ENCODE peak calls at places on chromosomes 5 and 9, in nine cellular contexts. One of them, this sample, is unnamed.

GRCh38 chr9:13759624-13760023 is 480.1 kb upstream of the MPDZ start:
- DNase-seq in nephron progenitor cell: no peak
- DNase-seq in endodermal cell: no peak
- DNase-seq in CD4-positive, alpha-beta T cell: no peak
- DNase-seq in transverse colon: no peak
- DNase-seq in RWPE1: no peak
- DNase-seq in WTC11: no peak
- DNase-seq in right lobe of liver: no peak
- DNase-seq in SK-N-SH: no peak
- DNase-seq in this sample: no peak

GRCh38 chr9:117276444-117276843 is 138.4 kb downstream of the ASTN2 start:
- DNase-seq in nephron progenitor cell: no peak
- DNase-seq in endodermal cell: no peak
- DNase-seq in CD4-positive, alpha-beta T cell: no peak
- DNase-seq in transverse colon: no peak
- DNase-seq in RWPE1: no peak
- DNase-seq in WTC11: no peak
- DNase-seq in right lobe of liver: no peak
- DNase-seq in SK-N-SH: peak
- DNase-seq in this sample: no peak

GRCh38 chr5:156835905-156836304 is 14.2 kb upstream of the PPP1R2B start:
- DNase-seq in nephron progenitor cell: no peak
- DNase-seq in endodermal cell: peak
- DNase-seq in CD4-positive, alpha-beta T cell: no peak
- DNase-seq in transverse colon: no peak
- DNase-seq in RWPE1: no peak
- DNase-seq in WTC11: peak
- DNase-seq in right lobe of liver: no peak
- DNase-seq in SK-N-SH: no peak
- DNase-seq in this sample: no peak

GRCh38 chr5:115460476-115460875 is 84.1 kb downstream of the FEM1C start:
- DNase-seq in nephron progenitor cell: no peak
- DNase-seq in endodermal cell: no peak
- DNase-seq in CD4-positive, alpha-beta T cell: no peak
- DNase-seq in transverse colon: no peak
- DNase-seq in RWPE1: peak
- DNase-seq in WTC11: no peak
- DNase-seq in right lobe of liver: no peak
- DNase-seq in SK-N-SH: no peak
- DNase-seq in this sample: no peak

GRCh38 chr9:13443380-13444271 is 164.1 kb upstream of the MPDZ start:
- DNase-seq in nephron progenitor cell: no peak
- DNase-seq in endodermal cell: no peak
- DNase-seq in CD4-positive, alpha-beta T cell: no peak
- DNase-seq in transverse colon: no peak
- DNase-seq in RWPE1: no peak
- DNase-seq in WTC11: no peak
- DNase-seq in right lobe of liver: no peak
- DNase-seq in SK-N-SH: no peak
- DNase-seq in this sample: no peak

GRCh38 chr9:2414465-2414864 is 207.1 kb upstream of the VLDLR start:
- DNase-seq in nephron progenitor cell: no peak
- DNase-seq in endodermal cell: no peak
- DNase-seq in CD4-positive, alpha-beta T cell: no peak
- DNase-seq in transverse colon: no peak
- DNase-seq in RWPE1: no peak
- DNase-seq in WTC11: no peak
- DNase-seq in right lobe of liver: no peak
- DNase-seq in SK-N-SH: no peak
- DNase-seq in this sample: no peak

GRCh38 chr9:113854310-113854709 is 21.8 kb upstream of the ZNF618 start:
- DNase-seq in nephron progenitor cell: no peak
- DNase-seq in endodermal cell: peak
- DNase-seq in CD4-positive, alpha-beta T cell: no peak
- DNase-seq in transverse colon: no peak
- DNase-seq in RWPE1: no peak
- DNase-seq in WTC11: no peak
- DNase-seq in right lobe of liver: no peak
- DNase-seq in SK-N-SH: no peak
- DNase-seq in this sample: no peak

GRCh38 chr5:142866563-142867275 is 96.5 kb downstream of the ARHGAP26 start:
- DNase-seq in nephron progenitor cell: peak
- DNase-seq in endodermal cell: peak
- DNase-seq in CD4-positive, alpha-beta T cell: no peak
- DNase-seq in transverse colon: no peak
- DNase-seq in RWPE1: peak
- DNase-seq in WTC11: no peak
- DNase-seq in right lobe of liver: no peak
- DNase-seq in SK-N-SH: peak
- DNase-seq in this sample: no peak

GRCh38 chr9:122383992-122384461 is 13.2 kb downstream of the PTGS1 start:
- DNase-seq in nephron progenitor cell: no peak
- DNase-seq in endodermal cell: no peak
- DNase-seq in CD4-positive, alpha-beta T cell: no peak
- DNase-seq in transverse colon: no peak
- DNase-seq in RWPE1: peak
- DNase-seq in WTC11: no peak
- DNase-seq in right lobe of liver: no peak
- DNase-seq in SK-N-SH: no peak
- DNase-seq in this sample: no peak

GRCh38 chr5:58244819-58245478 is 214.9 kb downstream of the PLK2 start:
- DNase-seq in nephron progenitor cell: no peak
- DNase-seq in endodermal cell: no peak
- DNase-seq in CD4-positive, alpha-beta T cell: no peak
- DNase-seq in transverse colon: no peak
- DNase-seq in RWPE1: no peak
- DNase-seq in WTC11: no peak
- DNase-seq in right lobe of liver: no peak
- DNase-seq in SK-N-SH: no peak
- DNase-seq in this sample: no peak

GRCh38 chr9:93651521-93651950 is 75.2 kb downstream of the PHF2 start:
- DNase-seq in nephron progenitor cell: no peak
- DNase-seq in endodermal cell: peak
- DNase-seq in CD4-positive, alpha-beta T cell: no peak
- DNase-seq in transverse colon: peak
- DNase-seq in RWPE1: no peak
- DNase-seq in WTC11: peak
- DNase-seq in right lobe of liver: no peak
- DNase-seq in SK-N-SH: no peak
- DNase-seq in this sample: no peak

GRCh38 chr5:81748556-81748955 is 2.3 kb downstream of the SSBP2 start:
- DNase-seq in nephron progenitor cell: no peak
- DNase-seq in endodermal cell: no peak
- DNase-seq in CD4-positive, alpha-beta T cell: no peak
- DNase-seq in transverse colon: no peak
- DNase-seq in RWPE1: no peak
- DNase-seq in WTC11: no peak
- DNase-seq in right lobe of liver: no peak
- DNase-seq in SK-N-SH: no peak
- DNase-seq in this sample: no peak

DNA sequence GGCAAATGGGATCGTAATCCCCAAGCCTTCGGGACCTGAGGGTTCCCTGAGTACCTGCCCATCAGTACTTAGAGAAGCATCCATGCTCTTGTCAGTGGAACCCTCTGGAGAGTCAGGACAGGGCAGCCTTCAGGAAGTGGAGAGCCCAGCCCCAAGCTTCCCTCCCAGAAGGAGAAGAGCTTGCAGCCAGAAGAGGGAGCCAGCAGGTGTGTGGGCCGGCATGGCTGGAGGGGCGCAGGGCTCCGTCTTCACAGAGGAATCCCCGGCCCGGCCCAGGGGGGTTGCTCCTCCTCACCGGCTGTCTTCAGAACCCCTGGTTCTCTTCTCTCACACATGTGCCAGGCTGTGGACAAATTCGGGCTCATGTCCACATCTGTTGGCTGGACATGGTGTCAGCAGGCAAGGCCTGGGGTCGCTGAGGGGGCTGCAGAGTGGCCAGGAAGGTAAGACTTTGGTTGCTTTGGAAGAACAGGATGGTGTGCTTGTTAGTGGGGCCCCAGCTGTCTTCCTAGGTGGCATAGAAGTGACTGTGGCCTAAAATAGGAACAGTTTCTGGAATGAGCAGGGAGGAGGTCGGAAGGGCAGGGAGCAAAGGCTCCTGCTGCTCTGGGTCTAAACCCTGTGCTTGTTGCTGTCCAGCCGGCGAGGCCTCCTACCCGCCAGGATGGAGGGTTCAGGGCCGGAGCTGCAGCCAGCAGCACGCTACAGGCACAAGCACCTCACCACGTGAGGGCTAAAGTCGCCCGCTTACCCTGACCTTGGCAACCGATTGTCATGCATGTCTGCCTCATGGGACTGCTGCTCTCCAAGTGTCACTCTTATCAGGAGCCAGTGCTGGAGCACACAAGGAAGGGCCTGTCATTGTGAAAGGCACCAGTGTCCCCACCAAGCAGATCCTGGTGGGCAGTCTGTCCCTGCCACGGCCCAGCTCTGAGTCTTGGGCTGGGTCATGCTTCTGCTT is 58.7 kb upstream of the RXRA start:
- DNase-seq in nephron progenitor cell: no peak
- DNase-seq in endodermal cell: peak
- DNase-seq in CD4-positive, alpha-beta T cell: no peak
- DNase-seq in transverse colon: no peak
- DNase-seq in RWPE1: no peak
- DNase-seq in WTC11: peak
- DNase-seq in right lobe of liver: peak
- DNase-seq in SK-N-SH: no peak
- DNase-seq in this sample: no peak
- TF ChIP-seq CTCF in nephron progenitor cell: no peak
- TF ChIP-seq CTCF in endodermal cell: peak
- TF ChIP-seq CTCF in CD4-positive, alpha-beta T cell: no peak
- TF ChIP-seq CTCF in transverse colon: no peak
- TF ChIP-seq CTCF in RWPE1: no peak
- TF ChIP-seq CTCF in WTC11: no peak
- TF ChIP-seq CTCF in right lobe of liver: no peak
- TF ChIP-seq CTCF in SK-N-SH: no peak
- TF ChIP-seq CTCF in this sample: no peak

GRCh38 chr9:128127990-128128835 is 684 bp upstream of the PTGES2 start:
- DNase-seq in nephron progenitor cell: peak
- DNase-seq in endodermal cell: peak
- DNase-seq in CD4-positive, alpha-beta T cell: peak
- DNase-seq in transverse colon: peak
- DNase-seq in RWPE1: peak
- DNase-seq in WTC11: peak
- DNase-seq in right lobe of liver: peak
- DNase-seq in SK-N-SH: peak
- DNase-seq in this sample: peak
- TF ChIP-seq CTCF in nephron progenitor cell: no peak
- TF ChIP-seq CTCF in endodermal cell: no peak
- TF ChIP-seq CTCF in CD4-positive, alpha-beta T cell: no peak
- TF ChIP-seq CTCF in transverse colon: no peak
- TF ChIP-seq CTCF in RWPE1: no peak
- TF ChIP-seq CTCF in WTC11: no peak
- TF ChIP-seq CTCF in right lobe of liver: no peak
- TF ChIP-seq CTCF in SK-N-SH: no peak
- TF ChIP-seq CTCF in this sample: no peak

GRCh38 chr9:137615387-137615871 is 3.4 kb upstream of the EHMT1 start:
- DNase-seq in nephron progenitor cell: no peak
- DNase-seq in endodermal cell: no peak
- DNase-seq in CD4-positive, alpha-beta T cell: no peak
- DNase-seq in transverse colon: no peak
- DNase-seq in RWPE1: no peak
- DNase-seq in WTC11: no peak
- DNase-seq in right lobe of liver: no peak
- DNase-seq in SK-N-SH: no peak
- DNase-seq in this sample: no peak
- TF ChIP-seq CTCF in nephron progenitor cell: no peak
- TF ChIP-seq CTCF in endodermal cell: no peak
- TF ChIP-seq CTCF in CD4-positive, alpha-beta T cell: no peak
- TF ChIP-seq CTCF in transverse colon: no peak
- TF ChIP-seq CTCF in RWPE1: no peak
- TF ChIP-seq CTCF in WTC11: no peak
- TF ChIP-seq CTCF in right lobe of liver: no peak
- TF ChIP-seq CTCF in SK-N-SH: no peak
- TF ChIP-seq CTCF in this sample: no peak

GRCh38 chr5:179668404-179668803 is 12.4 kb downstream of the CBY3 start:
- DNase-seq in nephron progenitor cell: peak
- DNase-seq in endodermal cell: peak
- DNase-seq in CD4-positive, alpha-beta T cell: peak
- DNase-seq in transverse colon: peak
- DNase-seq in RWPE1: no peak
- DNase-seq in WTC11: peak
- DNase-seq in right lobe of liver: no peak
- DNase-seq in SK-N-SH: peak
- DNase-seq in this sample: no peak
- TF ChIP-seq CTCF in nephron progenitor cell: peak
- TF ChIP-seq CTCF in endodermal cell: peak
- TF ChIP-seq CTCF in CD4-positive, alpha-beta T cell: peak
- TF ChIP-seq CTCF in transverse colon: peak
- TF ChIP-seq CTCF in RWPE1: no peak
- TF ChIP-seq CTCF in WTC11: peak
- TF ChIP-seq CTCF in right lobe of liver: peak
- TF ChIP-seq CTCF in SK-N-SH: peak
- TF ChIP-seq CTCF in this sample: no peak

GRCh38 chr9:132648283-132648682 is 21.5 kb downstream of the DDX31 start:
- DNase-seq in nephron progenitor cell: no peak
- DNase-seq in endodermal cell: no peak
- DNase-seq in CD4-positive, alpha-beta T cell: no peak
- DNase-seq in transverse colon: peak
- DNase-seq in RWPE1: no peak
- DNase-seq in WTC11: no peak
- DNase-seq in right lobe of liver: no peak
- DNase-seq in SK-N-SH: no peak
- DNase-seq in this sample: no peak
- TF ChIP-seq CTCF in nephron progenitor cell: no peak
- TF ChIP-seq CTCF in endodermal cell: no peak
- TF ChIP-seq CTCF in CD4-positive, alpha-beta T cell: no peak
- TF ChIP-seq CTCF in transverse colon: no peak
- TF ChIP-seq CTCF in RWPE1: no peak
- TF ChIP-seq CTCF in WTC11: no peak
- TF ChIP-seq CTCF in right lobe of liver: no peak
- TF ChIP-seq CTCF in SK-N-SH: no peak
- TF ChIP-seq CTCF in this sample: no peak